ENCODE peak calls at places on chromosomes 4 and X, in nine cellular contexts. One of them, this sample, is unnamed.
A peak's percentile ranks its signal among the peaks of the same experiment; 100 is the strongest.

GRCh38 chrX:54808109-54808604 is 612 bp downstream of the MAGED2 start:
- DNase-seq in small intestine: peak; percentile 28
- DNase-seq in CD8-positive, alpha-beta T cell: peak; percentile 53
- DNase-seq in IMR-90: no peak
- DNase-seq in uterus: peak; percentile 80
- DNase-seq in left ventricle myocardium inferior: peak; percentile 76
- DNase-seq in SK-N-SH: peak; percentile 76
- DNase-seq in BE2C: peak; percentile 66
- DNase-seq in Peyer's patch: peak; percentile 68
- DNase-seq in this sample: peak; percentile 86

GRCh38 chrX:97740886-97741285 is 857.2 kb downstream of the RPA4 start:
- DNase-seq in small intestine: no peak
- DNase-seq in CD8-positive, alpha-beta T cell: no peak
- DNase-seq in IMR-90: no peak
- DNase-seq in uterus: no peak
- DNase-seq in left ventricle myocardium inferior: no peak
- DNase-seq in SK-N-SH: no peak
- DNase-seq in BE2C: no peak
- DNase-seq in Peyer's patch: no peak
- DNase-seq in this sample: no peak

GRCh38 chr4:55819634-55820033 is at the start of gene EXOC1L:
- DNase-seq in small intestine: no peak
- DNase-seq in CD8-positive, alpha-beta T cell: no peak
- DNase-seq in IMR-90: no peak
- DNase-seq in uterus: no peak
- DNase-seq in left ventricle myocardium inferior: peak; percentile 16
- DNase-seq in SK-N-SH: peak; percentile 75
- DNase-seq in BE2C: peak; percentile 77
- DNase-seq in Peyer's patch: no peak
- DNase-seq in this sample: no peak

GRCh38 chr4:38819569-38819968 is 15.0 kb upstream of the TLR1 start:
- DNase-seq in small intestine: no peak
- DNase-seq in CD8-positive, alpha-beta T cell: no peak
- DNase-seq in IMR-90: peak; percentile 73
- DNase-seq in uterus: no peak
- DNase-seq in left ventricle myocardium inferior: no peak
- DNase-seq in SK-N-SH: no peak
- DNase-seq in BE2C: no peak
- DNase-seq in Peyer's patch: no peak
- DNase-seq in this sample: no peak

GRCh38 chr4:184167576-184167975 is 50.1 kb downstream of the ENPP6 start:
- DNase-seq in small intestine: peak; percentile 6
- DNase-seq in CD8-positive, alpha-beta T cell: no peak
- DNase-seq in IMR-90: no peak
- DNase-seq in uterus: no peak
- DNase-seq in left ventricle myocardium inferior: no peak
- DNase-seq in SK-N-SH: no peak
- DNase-seq in BE2C: no peak
- DNase-seq in Peyer's patch: no peak
- DNase-seq in this sample: no peak

GRCh38 chr4:151955721-151956340 is 195.0 kb upstream of the GATB start:
- DNase-seq in small intestine: no peak
- DNase-seq in CD8-positive, alpha-beta T cell: no peak
- DNase-seq in IMR-90: peak; percentile 54
- DNase-seq in uterus: no peak
- DNase-seq in left ventricle myocardium inferior: no peak
- DNase-seq in SK-N-SH: no peak
- DNase-seq in BE2C: no peak
- DNase-seq in Peyer's patch: no peak
- DNase-seq in this sample: no peak

GRCh38 chrX:37926700-37927099 is 79.3 kb upstream of the DYNLT3 start:
- DNase-seq in small intestine: peak; percentile 46
- DNase-seq in CD8-positive, alpha-beta T cell: no peak
- DNase-seq in IMR-90: peak; percentile 41
- DNase-seq in uterus: no peak
- DNase-seq in left ventricle myocardium inferior: no peak
- DNase-seq in SK-N-SH: peak; percentile 8
- DNase-seq in BE2C: no peak
- DNase-seq in Peyer's patch: no peak
- DNase-seq in this sample: no peak

GRCh38 chr4:8355306-8355705 is 85.2 kb downstream of the ACOX3 start:
- DNase-seq in small intestine: no peak
- DNase-seq in CD8-positive, alpha-beta T cell: no peak
- DNase-seq in IMR-90: peak; percentile 16
- DNase-seq in uterus: no peak
- DNase-seq in left ventricle myocardium inferior: no peak
- DNase-seq in SK-N-SH: no peak
- DNase-seq in BE2C: no peak
- DNase-seq in Peyer's patch: no peak
- DNase-seq in this sample: no peak

GRCh38 chrX:274904-275475 is 6.2 kb upstream of the PLCXD1 start:
- DNase-seq in small intestine: peak; percentile 71
- DNase-seq in CD8-positive, alpha-beta T cell: no peak
- DNase-seq in IMR-90: no peak
- DNase-seq in uterus: no peak
- DNase-seq in left ventricle myocardium inferior: no peak
- DNase-seq in SK-N-SH: no peak
- DNase-seq in BE2C: no peak
- DNase-seq in Peyer's patch: no peak
- DNase-seq in this sample: no peak

GRCh38 chr4:3417448-3417847 is 24.3 kb upstream of the HGFAC start:
- DNase-seq in small intestine: no peak
- DNase-seq in CD8-positive, alpha-beta T cell: no peak
- DNase-seq in IMR-90: no peak
- DNase-seq in uterus: peak; percentile 8
- DNase-seq in left ventricle myocardium inferior: peak; percentile 13
- DNase-seq in SK-N-SH: no peak
- DNase-seq in BE2C: no peak
- DNase-seq in Peyer's patch: no peak
- DNase-seq in this sample: peak; percentile 38

GRCh38 chrX:40086569-40087335 is 11.0 kb downstream of the BCOR start:
- DNase-seq in small intestine: no peak
- DNase-seq in CD8-positive, alpha-beta T cell: no peak
- DNase-seq in IMR-90: peak; percentile 77
- DNase-seq in uterus: no peak
- DNase-seq in left ventricle myocardium inferior: no peak
- DNase-seq in SK-N-SH: no peak
- DNase-seq in BE2C: no peak
- DNase-seq in Peyer's patch: no peak
- DNase-seq in this sample: peak; percentile 79

GRCh38 chrX:40088803-40089540 is 8.8 kb downstream of the BCOR start:
- DNase-seq in small intestine: no peak
- DNase-seq in CD8-positive, alpha-beta T cell: no peak
- DNase-seq in IMR-90: no peak
- DNase-seq in uterus: no peak
- DNase-seq in left ventricle myocardium inferior: no peak
- DNase-seq in SK-N-SH: no peak
- DNase-seq in BE2C: no peak
- DNase-seq in Peyer's patch: no peak
- DNase-seq in this sample: no peak

GRCh38 chrX:40085714-40086113 is 12.0 kb downstream of the BCOR start:
- DNase-seq in small intestine: no peak
- DNase-seq in CD8-positive, alpha-beta T cell: no peak
- DNase-seq in IMR-90: no peak
- DNase-seq in uterus: no peak
- DNase-seq in left ventricle myocardium inferior: no peak
- DNase-seq in SK-N-SH: no peak
- DNase-seq in BE2C: no peak
- DNase-seq in Peyer's patch: no peak
- DNase-seq in this sample: no peak

GRCh38 chrX:40088299-40088625 is 9.5 kb downstream of the BCOR start:
- DNase-seq in small intestine: no peak
- DNase-seq in CD8-positive, alpha-beta T cell: no peak
- DNase-seq in IMR-90: no peak
- DNase-seq in uterus: no peak
- DNase-seq in left ventricle myocardium inferior: no peak
- DNase-seq in SK-N-SH: no peak
- DNase-seq in BE2C: no peak
- DNase-seq in Peyer's patch: no peak
- DNase-seq in this sample: no peak

DNA sequence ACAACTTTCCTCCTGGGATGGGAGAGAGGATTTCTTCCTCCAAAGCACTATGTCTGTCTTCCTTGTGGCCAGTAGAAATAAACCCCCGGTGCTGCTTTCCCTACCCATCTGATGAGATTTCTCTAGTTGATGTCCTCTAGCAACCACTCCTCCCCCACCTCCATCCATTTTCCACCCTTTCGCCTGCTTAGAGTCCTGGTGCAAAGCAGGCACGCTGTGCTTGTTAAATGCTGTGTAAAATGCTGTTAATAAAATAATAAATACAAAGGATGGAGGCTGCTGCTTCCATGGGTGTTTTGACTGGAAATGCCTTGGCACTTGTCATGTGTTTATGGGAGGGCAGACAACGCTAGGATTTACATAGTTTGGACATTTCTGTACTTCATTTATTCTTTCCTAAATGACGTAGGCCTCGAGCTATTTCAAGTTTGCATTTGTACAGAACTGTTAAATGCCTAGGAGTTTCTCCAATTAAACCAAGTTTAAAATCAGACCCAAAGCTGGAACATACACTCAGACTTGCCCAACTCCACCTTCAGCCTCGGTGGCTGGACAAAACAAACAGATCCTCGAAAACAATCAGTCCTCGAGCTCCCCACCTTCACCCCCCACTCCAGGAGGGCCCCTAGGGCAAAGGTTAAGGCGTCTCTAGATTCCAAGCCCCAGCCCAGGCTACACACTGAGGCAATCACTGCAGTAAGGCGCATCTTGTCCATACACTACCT is 10.0 kb downstream of the BCOR start:
- DNase-seq in small intestine: no peak
- DNase-seq in CD8-positive, alpha-beta T cell: no peak
- DNase-seq in IMR-90: peak; percentile 79
- DNase-seq in uterus: no peak
- DNase-seq in left ventricle myocardium inferior: no peak
- DNase-seq in SK-N-SH: peak; percentile 24
- DNase-seq in BE2C: no peak
- DNase-seq in Peyer's patch: no peak
- DNase-seq in this sample: no peak
- H3K4me1 ChIP-seq in small intestine: peaks cover 1% of the 10 kb centered on the region
- H3K4me1 ChIP-seq in CD8-positive, alpha-beta T cell: peaks cover 64% of the 10 kb centered on the region
- H3K4me1 ChIP-seq in IMR-90: peaks cover 25% of the 10 kb centered on the region
- H3K4me1 ChIP-seq in uterus: no peaks in the 10 kb centered on the region
- H3K4me1 ChIP-seq in left ventricle myocardium inferior: peaks cover 71% of the 10 kb centered on the region
- H3K4me1 ChIP-seq in SK-N-SH: peaks cover 19% of the 10 kb centered on the region
- H3K4me1 ChIP-seq in BE2C: peaks cover 20% of the 10 kb centered on the region
- H3K4me1 ChIP-seq in Peyer's patch: peaks cover 10% of the 10 kb centered on the region
- H3K4me1 ChIP-seq in this sample: peaks cover 93% of the 10 kb centered on the region

DNA sequence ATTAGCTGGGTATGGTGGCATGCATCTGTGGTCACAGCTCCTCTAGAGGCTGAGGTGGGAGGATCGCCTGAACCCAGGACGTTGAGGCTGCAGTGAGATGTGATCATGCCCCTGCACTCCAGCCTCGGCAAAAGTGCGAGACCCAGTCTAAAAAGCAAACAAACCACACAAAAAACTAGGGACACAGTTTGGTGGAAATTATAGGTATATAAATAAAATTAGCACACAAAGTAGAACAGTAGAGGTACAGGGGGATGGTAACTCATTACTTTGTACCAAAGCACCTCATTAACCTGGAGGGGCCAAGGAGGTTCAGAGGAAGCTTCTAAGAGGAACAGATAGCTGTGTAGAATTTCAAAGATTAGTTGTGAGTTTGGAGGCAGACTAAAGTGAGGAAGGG is 5.1 kb downstream of the VBP1 start:
- DNase-seq in small intestine: no peak
- DNase-seq in CD8-positive, alpha-beta T cell: no peak
- DNase-seq in IMR-90: no peak
- DNase-seq in uterus: no peak
- DNase-seq in left ventricle myocardium inferior: no peak
- DNase-seq in SK-N-SH: no peak
- DNase-seq in BE2C: no peak
- DNase-seq in Peyer's patch: no peak
- DNase-seq in this sample: no peak
- H3K36me3 ChIP-seq in small intestine: no peaks in the 10 kb centered on the region
- H3K36me3 ChIP-seq in CD8-positive, alpha-beta T cell: no peaks in the 10 kb centered on the region
- H3K36me3 ChIP-seq in IMR-90: peaks cover 3% of the 10 kb centered on the region
- H3K36me3 ChIP-seq in uterus: no peaks in the 10 kb centered on the region
- H3K36me3 ChIP-seq in left ventricle myocardium inferior: peaks cover 11% of the 10 kb centered on the region
- H3K36me3 ChIP-seq in SK-N-SH: peaks cover 6% of the 10 kb centered on the region
- H3K36me3 ChIP-seq in BE2C: peaks cover 14% of the 10 kb centered on the region
- H3K36me3 ChIP-seq in Peyer's patch: peaks cover 11% of the 10 kb centered on the region
- H3K36me3 ChIP-seq in this sample: no peaks in the 10 kb centered on the region

GRCh38 chrX:77076896-77077295 is 370.3 kb upstream of the FGF16 start:
- DNase-seq in small intestine: no peak
- DNase-seq in CD8-positive, alpha-beta T cell: no peak
- DNase-seq in IMR-90: no peak
- DNase-seq in uterus: no peak
- DNase-seq in left ventricle myocardium inferior: no peak
- DNase-seq in SK-N-SH: no peak
- DNase-seq in BE2C: no peak
- DNase-seq in Peyer's patch: no peak
- DNase-seq in this sample: no peak
- H3K4me1 ChIP-seq in small intestine: no peaks in the 10 kb centered on the region
- H3K4me1 ChIP-seq in CD8-positive, alpha-beta T cell: no peaks in the 10 kb centered on the region
- H3K4me1 ChIP-seq in IMR-90: no peaks in the 10 kb centered on the region
- H3K4me1 ChIP-seq in uterus: no peaks in the 10 kb centered on the region
- H3K4me1 ChIP-seq in left ventricle myocardium inferior: no peaks in the 10 kb centered on the region
- H3K4me1 ChIP-seq in SK-N-SH: no peaks in the 10 kb centered on the region
- H3K4me1 ChIP-seq in BE2C: no peaks in the 10 kb centered on the region
- H3K4me1 ChIP-seq in Peyer's patch: no peaks in the 10 kb centered on the region
- H3K4me1 ChIP-seq in this sample: no peaks in the 10 kb centered on the region

GRCh38 chr4:168421055-168421454 is 59.2 kb downstream of the DDX60L start:
- DNase-seq in small intestine: no peak
- DNase-seq in CD8-positive, alpha-beta T cell: no peak
- DNase-seq in IMR-90: no peak
- DNase-seq in uterus: no peak
- DNase-seq in left ventricle myocardium inferior: no peak
- DNase-seq in SK-N-SH: no peak
- DNase-seq in BE2C: no peak
- DNase-seq in Peyer's patch: no peak
- DNase-seq in this sample: no peak
- H3K36me3 ChIP-seq in small intestine: no peaks in the 10 kb centered on the region
- H3K36me3 ChIP-seq in CD8-positive, alpha-beta T cell: peaks cover 23% of the 10 kb centered on the region
- H3K36me3 ChIP-seq in IMR-90: peaks cover 2% of the 10 kb centered on the region
- H3K36me3 ChIP-seq in uterus: no peaks in the 10 kb centered on the region
- H3K36me3 ChIP-seq in left ventricle myocardium inferior: peaks cover 64% of the 10 kb centered on the region
- H3K36me3 ChIP-seq in SK-N-SH: peaks cover 32% of the 10 kb centered on the region
- H3K36me3 ChIP-seq in BE2C: no peaks in the 10 kb centered on the region
- H3K36me3 ChIP-seq in Peyer's patch: peaks cover 32% of the 10 kb centered on the region
- H3K36me3 ChIP-seq in this sample: peaks cover 9% of the 10 kb centered on the region

DNA sequence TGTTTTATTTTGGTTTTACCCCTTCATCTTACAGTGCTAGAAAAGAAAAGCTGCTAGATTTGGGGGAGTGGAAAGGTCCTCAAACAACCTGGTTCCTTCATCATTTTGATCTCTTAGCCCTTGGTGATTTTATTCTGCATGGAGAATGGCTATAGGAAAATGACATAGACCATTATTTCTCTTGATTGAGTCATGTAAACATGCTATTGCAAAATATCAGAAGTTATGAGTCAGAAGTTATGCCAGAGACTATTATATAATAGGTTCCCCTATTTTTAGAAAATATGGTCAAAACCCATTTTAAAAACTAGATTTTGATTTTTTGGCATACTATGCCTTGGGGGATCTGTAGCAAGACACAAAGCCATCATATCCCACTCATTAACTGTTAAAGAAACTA is 83.7 kb upstream of the FAM9C start:
- DNase-seq in small intestine: no peak
- DNase-seq in CD8-positive, alpha-beta T cell: no peak
- DNase-seq in IMR-90: peak; percentile 62
- DNase-seq in uterus: no peak
- DNase-seq in left ventricle myocardium inferior: no peak
- DNase-seq in SK-N-SH: no peak
- DNase-seq in BE2C: no peak
- DNase-seq in Peyer's patch: no peak
- DNase-seq in this sample: no peak
- H3K4me1 ChIP-seq in small intestine: peaks cover 2% of the 10 kb centered on the region
- H3K4me1 ChIP-seq in CD8-positive, alpha-beta T cell: peaks cover 22% of the 10 kb centered on the region
- H3K4me1 ChIP-seq in IMR-90: peaks cover 8% of the 10 kb centered on the region
- H3K4me1 ChIP-seq in uterus: peaks cover 3% of the 10 kb centered on the region
- H3K4me1 ChIP-seq in left ventricle myocardium inferior: peaks cover 19% of the 10 kb centered on the region
- H3K4me1 ChIP-seq in SK-N-SH: peaks cover 9% of the 10 kb centered on the region
- H3K4me1 ChIP-seq in BE2C: no peaks in the 10 kb centered on the region
- H3K4me1 ChIP-seq in Peyer's patch: no peaks in the 10 kb centered on the region
- H3K4me1 ChIP-seq in this sample: no peaks in the 10 kb centered on the region